ENCODE peak calls at places on chromosome 11, in six cellular contexts. E is IMR-90, I is mesendoderm, N is H9, F is neuronal stem cell, D is mesenchymal stem cell. O is an unnamed sample.

GRCh38 chr11:78312712-78313111 is 104.9 kb downstream of the GAB2 start:
- DNase-seq in E (no peak), I (no peak), N (no peak), F (no peak), D (no peak), O (no peak)

GRCh38 chr11:62125881-62126280 is 2.1 kb downstream of the INCENP start:
- DNase-seq in E (no peak), I (no peak), N (no peak), F (no peak), D (no peak), O (no peak)

GRCh38 chr11:115941481-115941993 is 437.3 kb upstream of the CADM1 start:
- DNase-seq in E (peak), I (no peak), N (no peak), F (no peak), D (peak), O (no peak)

GRCh38 chr11:957201-957920 is 31.7 kb downstream of the AP2A2 start:
- DNase-seq in E (no peak), I (no peak), N (no peak), F (no peak), D (no peak), O (no peak)

GRCh38 chr11:1202154-1202775 is 20.6 kb upstream of the MUC5B start:
- DNase-seq in E (no peak), I (peak), N (peak), F (no peak), D (no peak), O (no peak)

GRCh38 chr11:113470233-113470632 is 5.0 kb downstream of the DRD2 start:
- DNase-seq in E (no peak), I (no peak), N (no peak), F (no peak), D (no peak), O (no peak)

GRCh38 chr11:44910591-44910990 is 40.1 kb downstream of the TP53I11 start:
- DNase-seq in E (no peak), I (no peak), N (no peak), F (no peak), D (no peak), O (no peak)

GRCh38 chr11:119696378-119697157 is 32.4 kb downstream of the NECTIN1 start:
- DNase-seq in E (no peak), I (no peak), N (peak), F (no peak), D (no peak), O (no peak)

GRCh38 chr11:113091578-113091844 is 130.3 kb downstream of the NCAM1 start:
- DNase-seq in E (no peak), I (no peak), N (no peak), F (no peak), D (peak), O (no peak)

GRCh38 chr11:69637956-69638871 is 2.7 kb upstream of the CCND1 start:
- DNase-seq in E (peak), I (peak), N (peak), F (peak), D (peak), O (no peak)

GRCh38 chr11:128891410-128891861 is 280 bp downstream of the KCNJ5 start:
- DNase-seq in E (no peak), I (no peak), N (no peak), F (no peak), D (peak), O (peak)

GRCh38 chr11:103622296-103622695 is 414.1 kb upstream of the DDI1 start:
- DNase-seq in E (no peak), I (no peak), N (no peak), F (no peak), D (no peak), O (no peak)

GRCh38 chr11:68099474-68100405 is 21.4 kb downstream of the CHKA start:
- DNase-seq in E (no peak), I (peak), N (no peak), F (no peak), D (no peak), O (no peak)

GRCh38 chr11:76150141-76150540 is 56.2 kb downstream of the WNT11 start:
- DNase-seq in E (no peak), I (no peak), N (no peak), F (no peak), D (no peak), O (no peak)

GRCh38 chr11:17972987-17973386 is 39.9 kb downstream of the SERGEF start:
- DNase-seq in E (peak), I (peak), N (peak), F (peak), D (peak), O (peak)

GRCh38 chr11:76861490-76861953 is 804 bp downstream of the ACER3 start:
- DNase-seq in E (no peak), I (peak), N (no peak), F (no peak), D (no peak), O (peak)

GRCh38 chr11:8838248-8838647 is 72.7 kb upstream of the AKIP1 start:
- DNase-seq in E (peak), I (no peak), N (no peak), F (no peak), D (peak), O (no peak)

GRCh38 chr11:76524919-76525318 is 80.1 kb downstream of the EMSY start:
- DNase-seq in E (peak), I (no peak), N (no peak), F (no peak), D (no peak), O (no peak)

GRCh38 chr11:100830295-100830694 is 143.2 kb downstream of the ARHGAP42 start:
- DNase-seq in E (no peak), I (no peak), N (no peak), F (no peak), D (peak), O (no peak)

GRCh38 chr11:45331839-45332485 is 45.8 kb upstream of the SYT13 start:
- DNase-seq in E (no peak), I (no peak), N (no peak), F (no peak), D (no peak), O (no peak)

GRCh38 chr11:19566583-19567379 is 145.9 kb upstream of the NAV2 start:
- DNase-seq in E (no peak), I (no peak), N (no peak), F (no peak), D (no peak), O (no peak)

GRCh38 chr11:66626382-66626781 is 10.0 kb downstream of the RBM14 start:
- DNase-seq in E (no peak), I (no peak), N (no peak), F (no peak), D (no peak), O (no peak)

GRCh38 chr11:104390696-104391095 is 226.7 kb upstream of the PDGFD start:
- DNase-seq in E (peak), I (no peak), N (no peak), F (no peak), D (no peak), O (no peak)

GRCh38 chr11:75626692-75627536 is 41.9 kb downstream of the MAP6 start:
- DNase-seq in E (peak), I (no peak), N (no peak), F (no peak), D (peak), O (no peak)

GRCh38 chr11:77410076-77410827 is 63.6 kb downstream of the PAK1 start:
- DNase-seq in E (no peak), I (peak), N (no peak), F (no peak), D (no peak), O (no peak)

GRCh38 chr11:18061351-18061750 is 15.3 kb upstream of the TPH1 start:
- DNase-seq in E (no peak), I (no peak), N (no peak), F (no peak), D (no peak), O (no peak)

GRCh38 chr11:62217191-62217748 is 8.8 kb downstream of the SCGB2A1 start:
- DNase-seq in E (no peak), I (peak), N (no peak), F (no peak), D (peak), O (no peak)

GRCh38 chr11:70048279-70049024 is 29.7 kb upstream of the ANO1 start:
- DNase-seq in E (no peak), I (peak), N (peak), F (peak), D (peak), O (peak)

GRCh38 chr11:12704049-12704448 is 29.8 kb downstream of the TEAD1 start:
- DNase-seq in E (peak), I (no peak), N (no peak), F (no peak), D (peak), O (no peak)

GRCh38 chr11:12707500-12707880 is 33.3 kb downstream of the TEAD1 start:
- DNase-seq in E (no peak), I (no peak), N (no peak), F (no peak), D (no peak), O (no peak)

GRCh38 chr11:12702999-12703453 is 28.8 kb downstream of the TEAD1 start:
- DNase-seq in E (peak), I (no peak), N (no peak), F (no peak), D (no peak), O (no peak)

GRCh38 chr11:12705874-12706273 is 31.7 kb downstream of the TEAD1 start:
- DNase-seq in E (no peak), I (no peak), N (no peak), F (no peak), D (no peak), O (no peak)

GRCh38 chr11:12706531-12707499 is 32.6 kb downstream of the TEAD1 start:
- DNase-seq in E (no peak), I (no peak), N (no peak), F (no peak), D (no peak), O (no peak)
- H3K23ac ChIP-seq in E (no peak), I (no peak), N (no peak), F (no peak), D (no peak), O (no peak)

GRCh38 chr11:22389526-22390282 is 51.5 kb downstream of the SLC17A6 start:
- DNase-seq in E (no peak), I (no peak), N (no peak), F (no peak), D (no peak), O (no peak)
- H3K23ac ChIP-seq in E (no peak), I (no peak), N (no peak), F (no peak), D (no peak), O (no peak)

GRCh38 chr11:124098142-124098541 is 17.1 kb upstream of the VWA5A start:
- DNase-seq in E (no peak), I (no peak), N (no peak), F (no peak), D (no peak), O (no peak)

GRCh38 chr11:124094731-124095130 is 20.5 kb upstream of the VWA5A start:
- DNase-seq in E (no peak), I (no peak), N (no peak), F (no peak), D (no peak), O (no peak)

GRCh38 chr11:124101722-124102121 is 13.5 kb upstream of the VWA5A start:
- DNase-seq in E (no peak), I (no peak), N (no peak), F (no peak), D (no peak), O (no peak)

GRCh38 chr11:124096364-124096763 is 18.9 kb upstream of the VWA5A start:
- DNase-seq in E (no peak), I (no peak), N (no peak), F (no peak), D (no peak), O (no peak)
- H3K23ac ChIP-seq in E (no peak), I (no peak), N (no peak), F (no peak), D (no peak), O (no peak)

GRCh38 chr11:134634897-134635831 is 223.1 kb upstream of the B3GAT1 start:
- DNase-seq in E (no peak), I (peak), N (no peak), F (no peak), D (no peak), O (no peak)
- H3K23ac ChIP-seq in E (no peak), I (no peak), N (no peak), F (no peak), D (no peak), O (no peak)

GRCh38 chr11:5674391-5674790 is 10.5 kb downstream of the TRIM5 start:
- DNase-seq in E (no peak), I (no peak), N (no peak), F (no peak), D (no peak), O (no peak)
- H3K23ac ChIP-seq in E (no peak), I (no peak), N (no peak), F (no peak), D (no peak), O (no peak)

DNA sequence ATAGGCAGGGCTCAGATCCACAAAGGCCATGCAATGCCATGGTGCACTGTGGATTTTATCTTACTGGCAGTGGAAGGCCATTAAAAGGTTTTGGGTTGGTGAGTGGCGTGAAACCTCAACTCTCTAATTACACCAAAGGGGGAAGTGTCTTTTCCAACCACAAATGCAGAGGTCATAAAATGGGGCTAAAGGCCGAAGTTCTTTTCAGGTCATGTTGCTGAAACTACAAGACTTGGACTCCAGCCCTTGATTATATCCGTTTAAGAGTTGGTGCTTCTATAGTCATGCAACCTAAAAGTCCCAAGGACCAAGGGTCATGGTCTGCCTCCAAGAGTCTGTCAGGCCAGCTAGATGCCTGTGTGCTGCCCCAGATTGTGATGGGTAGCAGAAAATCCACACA is 434.3 kb downstream of the RAB38 start:
- DNase-seq in E (no peak), I (no peak), N (no peak), F (no peak), D (no peak), O (no peak)
- H3K23ac ChIP-seq in E (no peak), I (no peak), N (no peak), F (no peak), D (no peak), O (no peak)

DNA sequence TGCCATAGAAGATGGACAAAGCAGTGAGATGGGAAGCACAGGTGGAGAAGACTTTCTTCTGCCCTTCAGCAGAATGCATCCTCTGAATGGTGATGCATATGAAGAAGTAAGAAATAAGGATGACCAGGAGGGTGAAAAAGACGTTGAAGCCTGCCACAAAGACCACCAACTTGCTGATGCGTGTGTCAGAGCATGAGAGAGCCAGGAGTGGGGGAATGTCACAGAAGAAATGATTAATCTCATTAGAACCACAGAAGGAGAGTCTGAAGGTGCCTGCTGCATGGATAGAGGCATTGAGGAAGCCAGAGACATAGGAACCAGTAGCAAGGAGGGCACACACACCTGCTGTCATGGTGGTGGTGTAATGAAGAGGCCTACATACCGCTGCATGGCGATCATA is 550 bp downstream of the OR5B21 start:
- DNase-seq in E (no peak), I (no peak), N (no peak), F (no peak), D (no peak), O (no peak)
- H3K23ac ChIP-seq in E (peak), I (no peak), N (no peak), F (no peak), D (no peak), O (no peak)

GRCh38 chr11:102448869-102449224 is 3.7 kb downstream of the TMEM123 start:
- DNase-seq in E (no peak), I (no peak), N (no peak), F (no peak), D (no peak), O (no peak)

GRCh38 chr11:102447941-102448868 is 4.4 kb downstream of the TMEM123 start:
- DNase-seq in E (no peak), I (no peak), N (no peak), F (no peak), D (no peak), O (no peak)

GRCh38 chr11:102451693-102452460 is 688 bp downstream of the TMEM123 start:
- DNase-seq in E (peak), I (peak), N (peak), F (peak), D (peak), O (peak)

GRCh38 chr11:102451041-102451692 is 1.4 kb downstream of the TMEM123 start:
- DNase-seq in E (no peak), I (no peak), N (no peak), F (no peak), D (no peak), O (no peak)

GRCh38 chr11:102449651-102450570 is 2.7 kb downstream of the TMEM123 start:
- DNase-seq in E (no peak), I (no peak), N (no peak), F (no peak), D (no peak), O (no peak)
- H3K23ac ChIP-seq in E (peak), I (no peak), N (no peak), F (no peak), D (no peak), O (no peak)

GRCh38 chr11:64610596-64610995 is 19.6 kb downstream of the SLC22A12 start:
- DNase-seq in E (no peak), I (no peak), N (no peak), F (no peak), D (no peak), O (no peak)
- H3K23ac ChIP-seq in E (no peak), I (no peak), N (no peak), F (peak), D (no peak), O (no peak)

O was measured in H1.